ENCODE peak calls at places on chromosomes 16 and 17, in four cellular contexts. One of them, this sample, is unnamed.

GRCh38 chr17:4536742-4537411 is 18.3 kb downstream of the MYBBP1A start:
- DNase-seq in cardiac muscle cell: peak; percentile 71
- DNase-seq in Caco-2: no peak
- DNase-seq in esophagus squamous epithelium: no peak
- DNase-seq in this sample: no peak

GRCh38 chr16:85800321-85800669 is 800 bp downstream of the COX4I1 start:
- DNase-seq in cardiac muscle cell: no peak
- DNase-seq in Caco-2: no peak
- DNase-seq in esophagus squamous epithelium: no peak
- DNase-seq in this sample: no peak

GRCh38 chr17:50920041-50920410 is 53.9 kb upstream of the TOB1 start:
- DNase-seq in cardiac muscle cell: no peak
- DNase-seq in Caco-2: no peak
- DNase-seq in esophagus squamous epithelium: no peak
- DNase-seq in this sample: no peak

GRCh38 chr16:85399583-85400284 is 213.4 kb upstream of the GSE1 start:
- DNase-seq in cardiac muscle cell: no peak
- DNase-seq in Caco-2: peak; percentile 15
- DNase-seq in esophagus squamous epithelium: no peak
- DNase-seq in this sample: no peak

GRCh38 chr17:64778367-64779290 is 116.5 kb upstream of the SMURF2 start:
- DNase-seq in cardiac muscle cell: peak; percentile 24
- DNase-seq in Caco-2: no peak
- DNase-seq in esophagus squamous epithelium: no peak
- DNase-seq in this sample: no peak

GRCh38 chr17:60036796-60037677 is 41.7 kb downstream of the HEATR6 start:
- DNase-seq in cardiac muscle cell: peak; percentile 80
- DNase-seq in Caco-2: peak; percentile 82
- DNase-seq in esophagus squamous epithelium: no peak
- DNase-seq in this sample: peak; percentile 27

GRCh38 chr17:40349477-40350409 is 14.8 kb downstream of the GJD3 start:
- DNase-seq in cardiac muscle cell: peak; percentile 63
- DNase-seq in Caco-2: no peak
- DNase-seq in esophagus squamous epithelium: no peak
- DNase-seq in this sample: no peak

GRCh38 chr16:85579883-85580607 is 33.1 kb upstream of the GSE1 start:
- DNase-seq in cardiac muscle cell: no peak
- DNase-seq in Caco-2: no peak
- DNase-seq in esophagus squamous epithelium: no peak
- DNase-seq in this sample: no peak

GRCh38 chr16:73966851-73967250 is 329.8 kb upstream of the PSMD7 start:
- DNase-seq in cardiac muscle cell: no peak
- DNase-seq in Caco-2: no peak
- DNase-seq in esophagus squamous epithelium: no peak
- DNase-seq in this sample: no peak

GRCh38 chr17:59423137-59423703 is 91.8 kb downstream of the YPEL2 start:
- DNase-seq in cardiac muscle cell: peak; percentile 92
- DNase-seq in Caco-2: no peak
- DNase-seq in esophagus squamous epithelium: no peak
- DNase-seq in this sample: no peak

GRCh38 chr17:74779948-74780400 is 3.8 kb upstream of the NAT9 start:
- DNase-seq in cardiac muscle cell: no peak
- DNase-seq in Caco-2: no peak
- DNase-seq in esophagus squamous epithelium: no peak
- DNase-seq in this sample: no peak

GRCh38 chr17:74777884-74778490 is 1.8 kb upstream of the NAT9 start:
- DNase-seq in cardiac muscle cell: peak; percentile 22
- DNase-seq in Caco-2: no peak
- DNase-seq in esophagus squamous epithelium: no peak
- DNase-seq in this sample: no peak

GRCh38 chr17:74782571-74782970 is 6.4 kb upstream of the NAT9 start:
- DNase-seq in cardiac muscle cell: no peak
- DNase-seq in Caco-2: no peak
- DNase-seq in esophagus squamous epithelium: no peak
- DNase-seq in this sample: no peak

GRCh38 chr17:74778960-74779359 is 2.8 kb upstream of the NAT9 start:
- DNase-seq in cardiac muscle cell: peak; percentile 82
- DNase-seq in Caco-2: no peak
- DNase-seq in esophagus squamous epithelium: no peak
- DNase-seq in this sample: no peak

GRCh38 chr17:74780443-74781238 is 4.5 kb upstream of the NAT9 start:
- DNase-seq in cardiac muscle cell: no peak
- DNase-seq in Caco-2: peak; percentile 78
- DNase-seq in esophagus squamous epithelium: no peak
- DNase-seq in this sample: no peak
- TF ChIP-seq CTCF in cardiac muscle cell: peak; percentile 10
- TF ChIP-seq CTCF in Caco-2: peak; percentile 67
- TF ChIP-seq CTCF in esophagus squamous epithelium: peak; percentile 44
- TF ChIP-seq CTCF in this sample: peak; percentile 34

DNA sequence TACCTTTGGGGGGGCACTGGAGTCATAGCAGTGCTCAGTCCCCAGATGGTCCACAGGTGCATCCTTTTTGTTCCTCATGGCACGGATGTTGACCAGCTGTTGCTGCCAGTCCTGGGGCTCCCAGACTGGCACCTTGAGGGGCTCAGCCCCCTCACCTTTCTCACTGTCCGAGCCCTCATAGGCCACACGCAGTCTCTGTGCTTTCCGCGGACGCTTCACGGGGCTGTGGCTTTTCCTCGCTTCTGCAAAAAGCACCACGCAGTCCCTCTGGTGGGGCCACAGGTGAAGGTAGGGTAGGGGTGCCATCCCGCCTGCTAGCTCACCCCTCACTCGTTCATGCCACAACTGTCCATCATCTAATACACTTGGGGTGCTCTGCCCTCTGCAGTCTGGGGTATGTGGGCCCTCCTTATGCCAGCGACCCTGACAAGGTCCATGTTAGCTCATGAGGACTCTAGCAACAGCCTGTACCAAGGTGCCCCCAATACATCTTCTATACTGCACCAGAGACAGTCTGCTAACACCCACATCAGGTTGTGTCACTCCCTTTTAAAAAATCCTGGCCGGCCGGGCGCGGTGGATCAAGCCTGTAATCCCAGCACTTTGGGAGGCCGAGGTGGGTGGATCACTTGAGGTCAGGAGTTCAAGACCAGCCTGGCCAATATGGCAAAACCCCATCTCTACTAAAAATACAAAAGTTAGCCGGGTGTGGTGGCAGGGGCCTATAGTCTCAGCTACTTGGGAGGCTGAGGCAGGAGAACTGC is 1.3 kb downstream of the NTHL1 start:
- DNase-seq in cardiac muscle cell: no peak
- DNase-seq in Caco-2: no peak
- DNase-seq in esophagus squamous epithelium: no peak
- DNase-seq in this sample: no peak
- H3K4me3 ChIP-seq in cardiac muscle cell: no peak overlapping the region
- H3K4me3 ChIP-seq in Caco-2: no peak overlapping the region
- H3K4me3 ChIP-seq in esophagus squamous epithelium: peak overlapping the region; percentile 97
- H3K4me3 ChIP-seq in this sample: peak overlapping the region; percentile 62

GRCh38 chr16:69535123-69536050 is 30.4 kb upstream of the NFAT5 start:
- DNase-seq in cardiac muscle cell: peak; percentile 43
- DNase-seq in Caco-2: no peak
- DNase-seq in esophagus squamous epithelium: no peak
- DNase-seq in this sample: no peak
- TF ChIP-seq CTCF in cardiac muscle cell: no peak
- TF ChIP-seq CTCF in Caco-2: no peak
- TF ChIP-seq CTCF in esophagus squamous epithelium: no peak
- TF ChIP-seq CTCF in this sample: no peak

GRCh38 chr16:14198603-14199002 is 127.5 kb downstream of the MRTFB start:
- DNase-seq in cardiac muscle cell: no peak
- DNase-seq in Caco-2: no peak
- DNase-seq in esophagus squamous epithelium: no peak
- DNase-seq in this sample: no peak

GRCh38 chr16:14199199-14199598 is 128.1 kb downstream of the MRTFB start:
- DNase-seq in cardiac muscle cell: no peak
- DNase-seq in Caco-2: no peak
- DNase-seq in esophagus squamous epithelium: no peak
- DNase-seq in this sample: no peak

GRCh38 chr16:14199624-14200023 is 128.5 kb downstream of the MRTFB start:
- DNase-seq in cardiac muscle cell: no peak
- DNase-seq in Caco-2: no peak
- DNase-seq in esophagus squamous epithelium: no peak
- DNase-seq in this sample: no peak

GRCh38 chr16:14202697-14203096 is 131.6 kb downstream of the MRTFB start:
- DNase-seq in cardiac muscle cell: no peak
- DNase-seq in Caco-2: peak; percentile 14
- DNase-seq in esophagus squamous epithelium: no peak
- DNase-seq in this sample: no peak

GRCh38 chr16:14202095-14202494 is 131.0 kb downstream of the MRTFB start:
- DNase-seq in cardiac muscle cell: no peak
- DNase-seq in Caco-2: no peak
- DNase-seq in esophagus squamous epithelium: no peak
- DNase-seq in this sample: no peak
- H3K4me3 ChIP-seq in cardiac muscle cell: no peak overlapping the region
- H3K4me3 ChIP-seq in Caco-2: no peak overlapping the region
- H3K4me3 ChIP-seq in esophagus squamous epithelium: peak overlapping the region; percentile 50
- H3K4me3 ChIP-seq in this sample: no peak overlapping the region

GRCh38 chr17:57609125-57609877 is 135.8 kb downstream of the CCDC182 start:
- DNase-seq in cardiac muscle cell: no peak
- DNase-seq in Caco-2: peak; percentile 25
- DNase-seq in esophagus squamous epithelium: no peak
- DNase-seq in this sample: no peak

GRCh38 chr17:57609878-57610270 is 135.2 kb downstream of the CCDC182 start:
- DNase-seq in cardiac muscle cell: no peak
- DNase-seq in Caco-2: no peak
- DNase-seq in esophagus squamous epithelium: no peak
- DNase-seq in this sample: no peak

GRCh38 chr17:57607553-57608120 is 137.5 kb downstream of the CCDC182 start:
- DNase-seq in cardiac muscle cell: no peak
- DNase-seq in Caco-2: no peak
- DNase-seq in esophagus squamous epithelium: no peak
- DNase-seq in this sample: no peak

GRCh38 chr17:57606111-57606875 is 138.8 kb downstream of the CCDC182 start:
- DNase-seq in cardiac muscle cell: no peak
- DNase-seq in Caco-2: no peak
- DNase-seq in esophagus squamous epithelium: no peak
- DNase-seq in this sample: no peak

GRCh38 chr17:57608369-57609124 is 136.6 kb downstream of the CCDC182 start:
- DNase-seq in cardiac muscle cell: no peak
- DNase-seq in Caco-2: no peak
- DNase-seq in esophagus squamous epithelium: no peak
- DNase-seq in this sample: no peak
- TF ChIP-seq CTCF in cardiac muscle cell: no peak
- TF ChIP-seq CTCF in Caco-2: no peak
- TF ChIP-seq CTCF in esophagus squamous epithelium: no peak
- TF ChIP-seq CTCF in this sample: no peak

DNA sequence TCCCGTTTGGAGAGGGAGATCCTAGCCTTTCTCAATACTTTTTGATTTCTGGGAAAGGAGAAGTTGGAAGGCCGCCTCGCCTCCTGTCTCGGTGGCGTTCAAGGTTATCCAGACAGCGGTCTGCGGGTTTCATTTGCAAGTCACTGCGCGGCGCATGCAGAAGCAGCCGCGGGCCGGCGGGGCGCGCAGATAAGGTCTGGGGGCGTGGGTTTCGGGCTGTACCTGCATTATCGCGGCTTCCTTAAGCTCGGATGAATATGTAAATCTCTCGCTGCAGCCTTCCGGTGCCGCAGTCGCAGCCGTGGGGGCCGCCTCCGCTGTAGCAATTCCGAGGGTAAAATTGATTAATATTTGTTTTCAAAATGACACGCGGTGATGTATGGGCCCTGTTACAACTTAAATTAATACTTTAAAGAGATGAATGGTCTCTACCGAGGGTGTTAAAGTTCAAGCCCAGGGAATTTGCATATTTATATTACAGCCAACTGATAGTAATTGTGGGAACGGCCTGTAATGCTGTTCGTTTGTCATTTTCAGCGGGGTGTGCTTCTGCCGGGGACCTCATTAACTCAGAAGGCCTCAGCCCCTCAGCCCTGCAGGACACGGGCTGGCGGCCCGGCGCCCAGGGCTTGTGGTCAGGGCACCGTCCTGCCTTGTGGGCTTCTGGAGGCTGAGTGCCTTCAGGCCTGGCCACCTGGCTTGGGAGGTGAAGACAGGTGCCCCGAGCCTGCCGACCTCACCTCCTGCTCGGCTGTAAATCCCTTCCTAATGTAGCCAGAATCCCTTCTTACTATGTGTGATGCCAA is 99.4 kb downstream of the CYLD start:
- DNase-seq in cardiac muscle cell: peak; percentile 47
- DNase-seq in Caco-2: no peak
- DNase-seq in esophagus squamous epithelium: no peak
- DNase-seq in this sample: no peak
- H3K4me3 ChIP-seq in cardiac muscle cell: peak overlapping the region; percentile 9
- H3K4me3 ChIP-seq in Caco-2: no peak overlapping the region
- H3K4me3 ChIP-seq in esophagus squamous epithelium: peak overlapping the region; percentile 57
- H3K4me3 ChIP-seq in this sample: no peak overlapping the region

GRCh38 chr16:76535-77272 is 1.3 kb upstream of the MPG start:
- DNase-seq in cardiac muscle cell: peak; percentile 79
- DNase-seq in Caco-2: no peak
- DNase-seq in esophagus squamous epithelium: no peak
- DNase-seq in this sample: no peak
- TF ChIP-seq CTCF in cardiac muscle cell: no peak
- TF ChIP-seq CTCF in Caco-2: no peak
- TF ChIP-seq CTCF in esophagus squamous epithelium: no peak
- TF ChIP-seq CTCF in this sample: no peak